ENCODE peak calls at places on chromosome 18, in seven cellular contexts. H is T-helper 1 cell; C is GM12891; P is SIG-M5; J is stimulated activated CD4-positive, alpha-beta T cell treated with anti-CD3 and anti-CD28 coated beads, Interleukin-4, amount 100 ng/mL, for 24 hours; F is NCI-H2081; E is SK-N-SH. S is an unnamed sample.

GRCh38 chr18:34370704-34371405 is 146.1 kb upstream of the NOL4 start:
- DNase-seq in H (no peak), C (no peak), P (no peak), J (no peak), F (no peak), E (no peak), S (no peak)

GRCh38 chr18:3402962-3403585 is 46.9 kb upstream of the TGIF1 start:
- DNase-seq in H (peak), C (no peak), P (no peak), J (no peak), F (no peak), E (peak), S (no peak)

GRCh38 chr18:5058768-5059539 is 138.1 kb downstream of the AKAIN1 start:
- DNase-seq in H (peak), C (no peak), P (no peak), J (peak), F (no peak), E (no peak), S (peak)

GRCh38 chr18:62450546-62451395 is 72.1 kb upstream of the ZCCHC2 start:
- DNase-seq in H (no peak), C (no peak), P (peak), J (no peak), F (peak), E (peak), S (no peak)

GRCh38 chr18:58847383-58848071 is 17.1 kb upstream of the ZNF532 start:
- DNase-seq in H (no peak), C (no peak), P (no peak), J (no peak), F (no peak), E (no peak), S (peak)

GRCh38 chr18:67104700-67105284 is 411.7 kb downstream of the DSEL start:
- DNase-seq in H (peak), C (no peak), P (peak), J (peak), F (peak), E (peak), S (peak)

GRCh38 chr18:64717026-64717425 is 568.1 kb upstream of the LINC00305 start:
- DNase-seq in H (no peak), C (no peak), P (no peak), J (no peak), F (no peak), E (no peak), S (no peak)

GRCh38 chr18:12637901-12638633 is 19.8 kb downstream of the SPIRE1 start:
- DNase-seq in H (no peak), C (no peak), P (no peak), J (no peak), F (no peak), E (no peak), S (no peak)

GRCh38 chr18:79791141-79791972 is 6.4 kb upstream of the KCNG2 start:
- DNase-seq in H (no peak), C (no peak), P (peak), J (no peak), F (no peak), E (no peak), S (no peak)

GRCh38 chr18:9400197-9400596 is 65.6 kb downstream of the TWSG1 start:
- DNase-seq in H (no peak), C (no peak), P (no peak), J (no peak), F (no peak), E (no peak), S (no peak)

GRCh38 chr18:79580481-79581171 is 99.0 kb upstream of the CTDP1 start:
- DNase-seq in H (no peak), C (no peak), P (no peak), J (no peak), F (no peak), E (no peak), S (no peak)

GRCh38 chr18:8389391-8390340 is 219.6 kb upstream of the RAB12 start:
- DNase-seq in H (peak), C (peak), P (no peak), J (peak), F (peak), E (peak), S (peak)

GRCh38 chr18:36155960-36156757 is 26.5 kb downstream of the ELP2 start:
- DNase-seq in H (no peak), C (no peak), P (no peak), J (no peak), F (no peak), E (no peak), S (no peak)

GRCh38 chr18:43312891-43313290 is 35.6 kb upstream of the SYT4 start:
- DNase-seq in H (no peak), C (no peak), P (no peak), J (no peak), F (no peak), E (no peak), S (no peak)

GRCh38 chr18:32460046-32460785 is 10.5 kb downstream of the GAREM1 start:
- DNase-seq in H (no peak), C (no peak), P (no peak), J (no peak), F (no peak), E (no peak), S (no peak)

GRCh38 chr18:45359275-45360009 is 255.8 kb upstream of the SLC14A2 start:
- DNase-seq in H (no peak), C (no peak), P (no peak), J (no peak), F (peak), E (peak), S (no peak)

GRCh38 chr18:45107425-45107824 is 426.7 kb downstream of the SETBP1 start:
- DNase-seq in H (no peak), C (no peak), P (no peak), J (no peak), F (no peak), E (no peak), S (no peak)

GRCh38 chr18:46068763-46069162 is 3.3 kb downstream of the PSTPIP2 start:
- DNase-seq in H (no peak), C (no peak), P (no peak), J (no peak), F (no peak), E (no peak), S (no peak)

GRCh38 chr18:30271716-30272115 is 770.8 kb downstream of the DSC3 start:
- DNase-seq in H (no peak), C (no peak), P (no peak), J (no peak), F (peak), E (no peak), S (no peak)

GRCh38 chr18:48049757-48050156 is 119.3 kb upstream of the SMAD2 start:
- DNase-seq in H (no peak), C (no peak), P (no peak), J (no peak), F (no peak), E (no peak), S (no peak)

GRCh38 chr18:76721207-76721996 is 101.0 kb upstream of the ZNF236 start:
- DNase-seq in H (peak), C (no peak), P (no peak), J (peak), F (no peak), E (no peak), S (peak)

GRCh38 chr18:25291150-25291549 is 60.8 kb downstream of the ZNF521 start:
- DNase-seq in H (no peak), C (no peak), P (no peak), J (no peak), F (no peak), E (no peak), S (no peak)

GRCh38 chr18:57909620-57910019 is 106.5 kb upstream of the ATP8B1 start:
- DNase-seq in H (no peak), C (no peak), P (no peak), J (no peak), F (no peak), E (no peak), S (no peak)

GRCh38 chr18:21757833-21758232 is 17.2 kb downstream of the MIB1 start:
- DNase-seq in H (no peak), C (no peak), P (no peak), J (no peak), F (no peak), E (no peak), S (no peak)

GRCh38 chr18:29184654-29185053 is 1007.7 kb upstream of the CDH2 start:
- DNase-seq in H (no peak), C (no peak), P (no peak), J (no peak), F (no peak), E (no peak), S (no peak)

GRCh38 chr18:4254840-4255239 is 200.3 kb downstream of the DLGAP1 start:
- DNase-seq in H (no peak), C (no peak), P (no peak), J (no peak), F (no peak), E (no peak), S (no peak)

GRCh38 chr18:7921938-7922587 is 354.9 kb downstream of the PTPRM start:
- DNase-seq in H (no peak), C (no peak), P (no peak), J (no peak), F (no peak), E (no peak), S (no peak)

GRCh38 chr18:272650-273049 is 4.8 kb upstream of the THOC1 start:
- DNase-seq in H (no peak), C (no peak), P (no peak), J (no peak), F (no peak), E (no peak), S (no peak)

GRCh38 chr18:54162431-54162830 is 62.0 kb downstream of the MBD2 start:
- DNase-seq in H (no peak), C (no peak), P (no peak), J (no peak), F (no peak), E (no peak), S (no peak)

GRCh38 chr18:36583155-36583745 is 245.6 kb downstream of the TPGS2 start:
- DNase-seq in H (no peak), C (no peak), P (no peak), J (no peak), F (no peak), E (no peak), S (no peak)

GRCh38 chr18:78006805-78007204 is 757.2 kb downstream of the GALR1 start:
- DNase-seq in H (no peak), C (no peak), P (no peak), J (no peak), F (no peak), E (no peak), S (no peak)

GRCh38 chr18:46332956-46333355 is 228.8 kb downstream of the HAUS1 start:
- DNase-seq in H (no peak), C (no peak), P (no peak), J (no peak), F (peak), E (peak), S (no peak)

GRCh38 chr18:3799515-3799914 is 349.5 kb downstream of the TGIF1 start:
- DNase-seq in H (no peak), C (no peak), P (no peak), J (no peak), F (peak), E (no peak), S (no peak)

GRCh38 chr18:2970344-2970743 is 42.6 kb downstream of the LPIN2 start:
- DNase-seq in H (no peak), C (no peak), P (no peak), J (no peak), F (no peak), E (no peak), S (no peak)

GRCh38 chr18:56351911-56352502 is 286.4 kb downstream of the TXNL1 start:
- DNase-seq in H (no peak), C (no peak), P (no peak), J (no peak), F (no peak), E (no peak), S (no peak)

GRCh38 chr18:22699629-22700028 is 233.5 kb upstream of the RBBP8 start:
- DNase-seq in H (no peak), C (no peak), P (no peak), J (no peak), F (no peak), E (no peak), S (no peak)

GRCh38 chr18:4232656-4233055 is 222.5 kb downstream of the DLGAP1 start:
- DNase-seq in H (no peak), C (no peak), P (no peak), J (no peak), F (no peak), E (no peak), S (no peak)

GRCh38 chr18:54296017-54296416 is 26.7 kb downstream of the POLI start:
- DNase-seq in H (no peak), C (no peak), P (no peak), J (no peak), F (no peak), E (no peak), S (no peak)

GRCh38 chr18:32310119-32310518 is 120.3 kb downstream of the MEP1B start:
- DNase-seq in H (no peak), C (no peak), P (no peak), J (no peak), F (no peak), E (peak), S (no peak)

S was measured in activated naive CD8-positive, alpha-beta T cell treated with anti-CD3 and anti-CD28 coated beads, Interleukin-2, amount 50 U/mL, for 24 hours.